ENCODE peak calls at places on chromosomes 7 and 10, in nine cellular contexts. J is AG08395; I is HL-60; A is CD4-positive, alpha-beta T cell; H is ACHN; D is stimulated activated CD8-positive, alpha-beta memory T cell treated with anti-CD3 and anti-CD28 coated beads, Interleukin-12 subunit alpha, Interleukin-12 subunit beta, amount 100 ng/mL, for 1 hour; B is RPMI8226; R is stimulated activated CD4-positive, alpha-beta T cell treated with anti-CD3 and anti-CD28 coated beads, Interleukin-1b, Interleukin-23, amount 100 ng/mL, for 1 hour; Y is effector CD8-positive, alpha-beta T cell. E is an unnamed sample.

GRCh38 chr10:46223064-46223480 is 63.7 kb upstream of the ANTXRL start:
- DNase-seq in D (no peak), R (no peak), J (no peak), H (peak; percentile 17), I (no peak), Y (no peak), A (no peak), B (peak; percentile 12), E (no peak)

GRCh38 chr10:93073539-93074136 is at the start of gene CYP26A1:
- DNase-seq in R (no peak), A (no peak), J (no peak), Y (no peak), H (peak; percentile 18), B (peak; percentile 66), I (no peak), D (no peak), E (no peak)

GRCh38 chr10:78543026-78543748 is 509.5 kb downstream of the RPS24 start:
- DNase-seq in I (no peak), H (no peak), R (no peak), D (no peak), B (no peak), A (no peak), J (no peak), Y (no peak), E (no peak)

GRCh38 chr7:91720255-91720937 is 160.1 kb downstream of the MTERF1 start:
- DNase-seq in B (no peak), Y (no peak), J (no peak), A (no peak), D (no peak), R (no peak), I (no peak), H (no peak), E (no peak)

GRCh38 chr7:146701166-146701565 is 584.6 kb downstream of the CNTNAP2 start:
- DNase-seq in A (no peak), I (no peak), H (no peak), B (no peak), D (no peak), J (no peak), Y (no peak), R (no peak), E (no peak)

GRCh38 chr10:119567978-119568377 is 25.5 kb upstream of the RGS10 start:
- DNase-seq in H (no peak), Y (no peak), D (no peak), A (no peak), B (no peak), R (no peak), I (no peak), J (no peak), E (no peak)

GRCh38 chr7:148303295-148304013 is 287.1 kb upstream of the C7orf33 start:
- DNase-seq in B (peak; percentile 98), J (no peak), R (no peak), D (no peak), A (no peak), H (peak; percentile 23), I (no peak), Y (no peak), E (no peak)

GRCh38 chr7:120981888-120982615 is 6.5 kb upstream of the CPED1 start:
- DNase-seq in A (no peak), J (peak; percentile 30), D (no peak), H (no peak), B (no peak), R (no peak), I (no peak), Y (no peak), E (no peak)

GRCh38 chr7:31003721-31004120 is 40.0 kb downstream of the GHRHR start:
- DNase-seq in I (no peak), J (no peak), A (no peak), Y (no peak), H (no peak), B (no peak), D (no peak), R (no peak), E (no peak)

GRCh38 chr10:11086177-11086576 is 68.5 kb downstream of the CELF2 start:
- DNase-seq in I (no peak), H (no peak), R (no peak), D (no peak), Y (no peak), J (no peak), B (no peak), A (no peak), E (no peak)

GRCh38 chr10:73848821-73849489 is 25.4 kb downstream of the CAMK2G start:
- DNase-seq in I (peak; percentile 89), Y (peak; percentile 89), B (peak; percentile 74), J (peak; percentile 89), A (peak; percentile 95), D (peak; percentile 86), R (peak; percentile 92), H (peak; percentile 78), E (no peak)

GRCh38 chr7:137942459-137943115 is 59.3 kb downstream of the CREB3L2 start:
- DNase-seq in J (no peak), D (no peak), H (no peak), Y (no peak), R (no peak), I (no peak), B (no peak), A (no peak), E (no peak)

GRCh38 chr7:118948508-118948907 is 724.0 kb downstream of the ANKRD7 start:
- DNase-seq in D (no peak), R (no peak), H (no peak), A (no peak), B (no peak), Y (no peak), J (no peak), I (no peak), E (no peak)

GRCh38 chr7:14999331-14999730 is 96.8 kb upstream of the DGKB start:
- DNase-seq in Y (no peak), D (no peak), I (peak; percentile 14), H (no peak), A (no peak), J (no peak), R (no peak), B (no peak), E (no peak)

GRCh38 chr7:56048245-56048644 is 3.0 kb downstream of the PSPH start:
- DNase-seq in H (no peak), J (no peak), B (no peak), A (no peak), I (no peak), Y (no peak), R (no peak), D (no peak), E (no peak)

E was measured in epithelial cell of proximal tubule.